ENCODE peak calls at places on chromosomes 16 and 17, in four cellular contexts. O is colonic mucosa, W is ovary, L is AG04449. U is an unnamed sample.

GRCh38 chr16:17633146-17633966 is 162.6 kb upstream of the XYLT1 start:
- DNase-seq in O (no peak), W (no peak), L (no peak), U (no peak)

GRCh38 chr17:63431939-63432804 is 13.9 kb downstream of the CYB561 start:
- DNase-seq in O (peak; percentile 68), W (no peak), L (peak; percentile 33), U (no peak)

GRCh38 chr17:48510761-48511604 is 19.8 kb downstream of the HOXB1 start:
- DNase-seq in O (no peak), W (no peak), L (peak; percentile 29), U (no peak)

GRCh38 chr16:80693553-80693952 is 110.8 kb downstream of the CDYL2 start:
- DNase-seq in O (no peak), W (no peak), L (no peak), U (no peak)

GRCh38 chr16:4676826-4677225 is 16.5 kb upstream of the NUDT16L1 start:
- DNase-seq in O (no peak), W (peak; percentile 38), L (no peak), U (no peak)

GRCh38 chr17:49967205-49967604 is 1.8 kb upstream of the DLX4 start:
- DNase-seq in O (no peak), W (no peak), L (no peak), U (no peak)

GRCh38 chr17:74527081-74527480 is 4.2 kb downstream of the CD300LB start:
- DNase-seq in O (peak; percentile 5), W (no peak), L (no peak), U (no peak)

GRCh38 chr17:43396491-43397060 is 2.2 kb upstream of the ARL4D start:
- DNase-seq in O (no peak), W (no peak), L (no peak), U (no peak)

GRCh38 chr17:51668155-51668962 is 408.0 kb downstream of the UTP18 start:
- DNase-seq in O (no peak), W (no peak), L (no peak), U (no peak)

GRCh38 chr16:35198223-35199199 is 1739.1 kb downstream of the TP53TG3F start:
- DNase-seq in O (no peak), W (no peak), L (no peak), U (no peak)

GRCh38 chr16:12318661-12319463 is 342.3 kb downstream of the SNX29 start:
- DNase-seq in O (no peak), W (no peak), L (no peak), U (peak; percentile 81)

GRCh38 chr16:57299009-57299718 is 14.7 kb upstream of the PLLP start:
- DNase-seq in O (peak; percentile 68), W (peak; percentile 35), L (no peak), U (peak; percentile 44)
- TF ChIP-seq CTCF in O (no peak), W (no peak), L (no peak), U (no peak)

GRCh38 chr16:85413713-85414663 is 199.1 kb upstream of the GSE1 start:
- DNase-seq in O (no peak), W (peak; percentile 7), L (no peak), U (no peak)

GRCh38 chr16:85418978-85419491 is 194.1 kb upstream of the GSE1 start:
- DNase-seq in O (no peak), W (peak; percentile 17), L (no peak), U (no peak)

GRCh38 chr16:85415196-85415988 is 197.7 kb upstream of the GSE1 start:
- DNase-seq in O (no peak), W (peak; percentile 21), L (no peak), U (no peak)

GRCh38 chr16:85417156-85417860 is 195.8 kb upstream of the GSE1 start:
- DNase-seq in O (no peak), W (peak; percentile 17), L (no peak), U (no peak)

GRCh38 chr16:85416267-85417109 is 196.6 kb upstream of the GSE1 start:
- DNase-seq in O (peak; percentile 90), W (peak; percentile 52), L (no peak), U (no peak)
- H3K4me3 ChIP-seq in O (peak overlapping the region; percentile 23), W (no peak overlapping the region), L (no peak overlapping the region), U (no peak overlapping the region)

GRCh38 chr17:1966274-1967086 is 58.7 kb downstream of the RTN4RL1 start:
- DNase-seq in O (no peak), W (no peak), L (no peak), U (no peak)

GRCh38 chr17:1965556-1966273 is 59.4 kb downstream of the RTN4RL1 start:
- DNase-seq in O (no peak), W (no peak), L (no peak), U (no peak)

GRCh38 chr17:1970843-1971384 is 54.2 kb downstream of the RTN4RL1 start:
- DNase-seq in O (no peak), W (no peak), L (no peak), U (no peak)

GRCh38 chr17:1969712-1970111 is 55.4 kb downstream of the RTN4RL1 start:
- DNase-seq in O (no peak), W (no peak), L (no peak), U (no peak)

GRCh38 chr17:1967092-1967662 is 58.0 kb downstream of the RTN4RL1 start:
- DNase-seq in O (no peak), W (no peak), L (no peak), U (no peak)
- TF ChIP-seq CTCF in O (no peak), W (no peak), L (no peak), U (no peak)

GRCh38 chr17:72135546-72136325 is 14.9 kb downstream of the SOX9 start:
- DNase-seq in O (no peak), W (no peak), L (no peak), U (no peak)

GRCh38 chr17:72134560-72135399 is 14.0 kb downstream of the SOX9 start:
- DNase-seq in O (no peak), W (no peak), L (no peak), U (no peak)

GRCh38 chr17:72142614-72143013 is 21.8 kb downstream of the SOX9 start:
- DNase-seq in O (no peak), W (no peak), L (no peak), U (no peak)

GRCh38 chr17:72139213-72139612 is 18.4 kb downstream of the SOX9 start:
- DNase-seq in O (no peak), W (no peak), L (no peak), U (no peak)

DNA sequence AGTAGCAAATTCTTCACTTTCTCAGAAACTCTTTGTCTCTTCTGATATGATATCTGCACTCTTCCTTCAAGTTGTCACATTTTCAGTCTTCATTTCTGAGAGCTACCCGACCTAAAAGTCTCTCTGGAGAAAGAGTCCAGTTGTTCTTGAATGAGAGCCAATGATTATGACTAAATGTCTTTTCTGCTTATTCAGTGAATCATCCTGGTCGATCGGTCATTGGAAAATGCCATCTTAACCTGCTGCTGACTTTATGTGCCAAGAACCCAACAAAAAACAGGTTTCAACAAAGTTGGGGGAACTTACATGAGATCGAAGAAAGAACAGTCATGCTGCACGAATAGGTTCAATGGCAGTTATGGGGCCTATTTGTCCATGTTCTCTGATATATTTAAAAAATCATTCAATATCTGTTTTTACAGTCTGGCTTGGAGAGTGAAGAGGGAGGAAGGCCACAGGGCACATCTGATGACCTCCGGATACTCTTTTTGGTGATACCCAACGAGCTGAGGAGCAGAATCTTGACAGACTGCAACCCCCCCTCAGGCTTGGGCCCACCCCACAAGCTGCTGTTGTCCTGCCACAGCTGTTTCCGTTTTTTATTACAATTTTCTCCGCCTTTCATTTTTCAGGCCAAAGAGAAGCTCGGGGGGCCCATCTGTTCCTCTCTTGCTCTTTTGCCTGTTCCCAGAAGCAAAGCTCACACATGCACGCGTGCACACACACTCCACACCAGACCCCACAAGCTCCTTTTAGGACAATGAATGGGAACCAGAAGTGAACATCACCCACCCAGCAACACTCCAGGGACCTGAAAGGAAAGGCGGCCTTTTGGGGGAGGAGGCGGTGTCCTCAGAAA is 16.1 kb downstream of the SOX9 start:
- DNase-seq in O (no peak), W (no peak), L (no peak), U (no peak)
- H3K4me3 ChIP-seq in O (no peak overlapping the region), W (no peak overlapping the region), L (no peak overlapping the region), U (no peak overlapping the region)

GRCh38 chr16:46756772-46757171 is 8.6 kb upstream of the MYLK3 start:
- DNase-seq in O (no peak), W (no peak), L (no peak), U (no peak)

GRCh38 chr16:46759309-46759708 is 11.2 kb upstream of the MYLK3 start:
- DNase-seq in O (no peak), W (no peak), L (no peak), U (no peak)

GRCh38 chr16:46762583-46762982 is 14.4 kb upstream of the MYLK3 start:
- DNase-seq in O (no peak), W (no peak), L (no peak), U (no peak)

GRCh38 chr16:46753015-46753414 is 4.9 kb upstream of the MYLK3 start:
- DNase-seq in O (no peak), W (no peak), L (no peak), U (no peak)

GRCh38 chr16:46757339-46758050 is 9.4 kb upstream of the MYLK3 start:
- DNase-seq in O (no peak), W (no peak), L (no peak), U (no peak)
- TF ChIP-seq CTCF in O (no peak), W (no peak), L (no peak), U (no peak)

GRCh38 chr16:30472328-30472942 is at the start of gene ITGAL:
- DNase-seq in O (peak; percentile 46), W (no peak), L (no peak), U (no peak)

GRCh38 chr16:30474684-30475083 is 2.1 kb downstream of the ITGAL start:
- DNase-seq in O (no peak), W (no peak), L (no peak), U (no peak)

GRCh38 chr16:30470632-30471007 is 1.9 kb upstream of the ITGAL start:
- DNase-seq in O (no peak), W (no peak), L (no peak), U (no peak)

GRCh38 chr16:30474062-30474452 is 1.5 kb downstream of the ITGAL start:
- DNase-seq in O (no peak), W (no peak), L (no peak), U (no peak)

DNA sequence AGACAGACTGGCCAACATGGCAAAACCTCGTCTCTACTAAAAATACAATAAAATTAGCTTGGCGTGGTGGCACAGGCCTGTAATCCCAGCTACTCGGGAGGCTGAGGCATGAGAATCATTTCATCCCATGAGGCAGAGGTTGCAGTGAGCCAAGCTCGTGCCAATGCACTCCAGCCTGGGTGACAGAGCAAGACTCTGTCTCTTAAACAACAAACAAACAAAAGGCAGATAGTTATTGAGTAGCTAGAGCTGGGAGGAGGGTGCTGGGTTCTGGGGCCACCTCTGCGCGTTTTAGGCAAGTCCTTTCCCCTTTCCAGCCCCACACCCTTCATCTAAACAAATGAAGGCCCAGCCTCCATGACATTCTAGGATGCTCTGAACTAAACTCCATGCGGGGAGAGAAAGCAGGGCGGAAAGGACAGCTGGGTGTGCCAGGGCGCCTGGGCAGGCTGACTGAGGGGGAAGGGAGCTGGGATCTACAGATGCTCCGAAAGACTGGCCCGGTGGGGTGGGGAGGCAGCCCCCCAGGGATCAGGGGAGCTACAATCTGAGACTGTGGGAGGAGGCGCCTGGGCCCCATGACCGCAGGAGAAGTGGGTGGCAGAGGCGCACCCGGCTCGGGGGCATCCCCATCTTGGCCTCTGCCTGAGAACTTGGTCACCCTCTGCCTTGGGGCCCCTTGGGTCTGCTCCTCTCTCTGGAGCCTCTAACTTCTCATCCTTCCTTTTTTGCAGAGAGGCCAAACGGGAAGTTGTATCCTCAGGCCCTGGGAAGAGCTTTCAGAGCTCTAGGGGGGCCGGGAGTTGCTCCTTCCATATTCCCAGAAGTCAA is 904 bp downstream of the ITGAL start:
- DNase-seq in O (no peak), W (no peak), L (no peak), U (no peak)
- H3K4me3 ChIP-seq in O (peak overlapping the region; percentile 23), W (no peak overlapping the region), L (no peak overlapping the region), U (no peak overlapping the region)

GRCh38 chr16:9713151-9713550 is 469.1 kb downstream of the GRIN2A start:
- DNase-seq in O (no peak), W (no peak), L (no peak), U (no peak)
- TF ChIP-seq CTCF in O (no peak), W (no peak), L (no peak), U (no peak)

U was measured in kidney epithelial cell.